ENCODE peak calls at places on chromosome 2, in four cellular contexts. M is upper lobe of left lung, D is psoas muscle, W is nephron progenitor cell. F is an unnamed sample.

GRCh38 chr2:11156396-11157075 is 1.3 kb downstream of the SLC66A3 start:
- DNase-seq in M (no peak), D (no peak), W (no peak), F (peak; percentile 76)

GRCh38 chr2:28976584-28976983 is 4.5 kb upstream of the TOGARAM2 start:
- DNase-seq in M (no peak), D (no peak), W (no peak), F (no peak)

GRCh38 chr2:72895154-72895553 is 7.9 kb downstream of the SPR start:
- DNase-seq in M (no peak), D (no peak), W (no peak), F (no peak)

GRCh38 chr2:72041638-72042111 is 106.0 kb downstream of the CYP26B1 start:
- DNase-seq in M (no peak), D (no peak), W (no peak), F (no peak)

GRCh38 chr2:5195636-5196035 is 496.5 kb upstream of the SOX11 start:
- DNase-seq in M (no peak), D (no peak), W (no peak), F (no peak)

GRCh38 chr2:148483675-148484074 is 160.9 kb upstream of the EPC2 start:
- DNase-seq in M (no peak), D (no peak), W (peak; percentile 57), F (no peak)

GRCh38 chr2:240235811-240236210 is 95.4 kb upstream of the OTOS start:
- DNase-seq in M (no peak), D (peak; percentile 35), W (no peak), F (no peak)

GRCh38 chr2:214591359-214591758 is 180.5 kb downstream of the VWC2L start:
- DNase-seq in M (no peak), D (no peak), W (no peak), F (no peak)

GRCh38 chr2:231425811-231426703 is 30.5 kb downstream of the B3GNT7 start:
- DNase-seq in M (no peak), D (no peak), W (no peak), F (no peak)

GRCh38 chr2:20159411-20159810 is 65.5 kb downstream of the SDC1 start:
- DNase-seq in M (no peak), D (no peak), W (no peak), F (no peak)

GRCh38 chr2:235834781-235835180 is 333.4 kb downstream of the GBX2 start:
- DNase-seq in M (no peak), D (no peak), W (no peak), F (peak; percentile 30)

GRCh38 chr2:26011990-26012856 is 21.7 kb upstream of the RAB10 start:
- DNase-seq in M (no peak), D (peak; percentile 72), W (no peak), F (no peak)

GRCh38 chr2:168090366-168091019 is 156.9 kb downstream of the STK39 start:
- DNase-seq in M (no peak), D (no peak), W (no peak), F (no peak)

GRCh38 chr2:86223098-86223681 is 23.9 kb downstream of the MRPL35 start:
- DNase-seq in M (no peak), D (peak; percentile 71), W (peak; percentile 25), F (no peak)

GRCh38 chr2:216903470-216903869 is 43.6 kb upstream of the TNP1 start:
- DNase-seq in M (no peak), D (no peak), W (no peak), F (no peak)

GRCh38 chr2:85718006-85718391 is 23.8 kb downstream of the GNLY start:
- DNase-seq in M (no peak), D (no peak), W (no peak), F (no peak)

GRCh38 chr2:128441341-128442052 is 122.8 kb upstream of the HS6ST1 start:
- DNase-seq in M (peak; percentile 76), D (no peak), W (no peak), F (peak; percentile 25)

GRCh38 chr2:38039111-38039510 is 36.8 kb downstream of the CYP1B1 start:
- DNase-seq in M (no peak), D (no peak), W (no peak), F (no peak)

GRCh38 chr2:233381013-233381995 is 27.0 kb downstream of the DGKD start:
- DNase-seq in M (peak; percentile 58), D (no peak), W (no peak), F (no peak)

GRCh38 chr2:59706729-59707128 is 846.7 kb downstream of the BCL11A start:
- DNase-seq in M (no peak), D (no peak), W (no peak), F (no peak)

GRCh38 chr2:9627310-9627709 is 3.5 kb downstream of the YWHAQ start:
- DNase-seq in M (no peak), D (no peak), W (no peak), F (no peak)

GRCh38 chr2:85976106-85976920 is 87.5 kb upstream of the ST3GAL5 start:
- DNase-seq in M (no peak), D (no peak), W (no peak), F (peak; percentile 46)

GRCh38 chr2:127220102-127220806 is at the start of gene CYP27C1:
- DNase-seq in M (peak; percentile 85), D (no peak), W (peak; percentile 68), F (no peak)

GRCh38 chr2:108417254-108417653 is 31.8 kb upstream of the GCC2 start:
- DNase-seq in M (no peak), D (no peak), W (no peak), F (no peak)

GRCh38 chr2:189143930-189144329 is 35.6 kb downstream of the COL5A2 start:
- DNase-seq in M (no peak), D (no peak), W (no peak), F (no peak)

GRCh38 chr2:79178073-79178720 is 18.6 kb upstream of the REG3A start:
- DNase-seq in M (no peak), D (no peak), W (no peak), F (no peak)

GRCh38 chr2:98790221-98790620 is 59.3 kb upstream of the MGAT4A start:
- DNase-seq in M (no peak), D (no peak), W (no peak), F (peak; percentile 44)

GRCh38 chr2:142867161-142867560 is 10.3 kb upstream of the KYNU start:
- DNase-seq in M (no peak), D (no peak), W (no peak), F (no peak)

GRCh38 chr2:224126001-224126400 is 86.9 kb upstream of the SERPINE2 start:
- DNase-seq in M (peak; percentile 32), D (peak; percentile 49), W (no peak), F (no peak)

GRCh38 chr2:235724964-235725603 is 231.2 kb downstream of the AGAP1 start:
- DNase-seq in M (no peak), D (peak; percentile 84), W (no peak), F (no peak)

GRCh38 chr2:215833531-215834162 is 179.7 kb downstream of the MREG start:
- DNase-seq in M (no peak), D (no peak), W (no peak), F (no peak)

GRCh38 chr2:195296490-195296889 is 360.5 kb upstream of the SLC39A10 start:
- DNase-seq in M (no peak), D (no peak), W (no peak), F (no peak)

GRCh38 chr2:205387350-205388045 is 294.8 kb upstream of the NRP2 start:
- DNase-seq in M (no peak), D (no peak), W (no peak), F (no peak)

GRCh38 chr2:168198476-168199192 is 48.8 kb downstream of the STK39 start:
- DNase-seq in M (no peak), D (no peak), W (no peak), F (no peak)

GRCh38 chr2:85773692-85774091 is 19.9 kb downstream of the ATOH8 start:
- DNase-seq in M (no peak), D (peak; percentile 56), W (no peak), F (no peak)

GRCh38 chr2:39492701-39493100 is 55.6 kb upstream of the MAP4K3 start:
- DNase-seq in M (no peak), D (no peak), W (no peak), F (no peak)

GRCh38 chr2:205463626-205464025 is 218.7 kb upstream of the NRP2 start:
- DNase-seq in M (no peak), D (no peak), W (no peak), F (no peak)

F was measured in suprapubic skin.